ENCODE peak calls at places on chromosomes 16 and 17, in five cellular contexts. One of them, this sample, is unnamed.

GRCh38 chr17:78133971-78134898 is 3.7 kb downstream of the TMC8 start:
- DNase-seq in K562: peak
- DNase-seq in GM12878: no peak
- DNase-seq in HepG2: peak
- DNase-seq in SK-N-SH: peak
- DNase-seq in this sample: peak

GRCh38 chr16:77833906-77834599 is 45.7 kb downstream of the VAT1L start:
- DNase-seq in K562: no peak
- DNase-seq in GM12878: no peak
- DNase-seq in HepG2: no peak
- DNase-seq in SK-N-SH: no peak
- DNase-seq in this sample: no peak

GRCh38 chr17:40480501-40481003 is 20.9 kb downstream of the TNS4 start:
- DNase-seq in K562: no peak
- DNase-seq in GM12878: peak
- DNase-seq in HepG2: peak
- DNase-seq in SK-N-SH: no peak
- DNase-seq in this sample: no peak

GRCh38 chr17:73510981-73511442 is 133.2 kb downstream of the SDK2 start:
- DNase-seq in K562: no peak
- DNase-seq in GM12878: no peak
- DNase-seq in HepG2: no peak
- DNase-seq in SK-N-SH: peak
- DNase-seq in this sample: no peak

GRCh38 chr17:61570118-61570517 is 20.9 kb downstream of the NACA2 start:
- DNase-seq in K562: no peak
- DNase-seq in GM12878: no peak
- DNase-seq in HepG2: no peak
- DNase-seq in SK-N-SH: no peak
- DNase-seq in this sample: peak

GRCh38 chr17:31739300-31739699 is 119.7 kb downstream of the COPRS start:
- DNase-seq in K562: no peak
- DNase-seq in GM12878: no peak
- DNase-seq in HepG2: no peak
- DNase-seq in SK-N-SH: no peak
- DNase-seq in this sample: no peak

GRCh38 chr17:22202702-22203101 is 510.4 kb downstream of the KCNJ18 start:
- DNase-seq in K562: no peak
- DNase-seq in GM12878: no peak
- DNase-seq in HepG2: no peak
- DNase-seq in SK-N-SH: no peak
- DNase-seq in this sample: no peak

GRCh38 chr16:4356820-4357219 is 5.7 kb upstream of the PAM16 start:
- DNase-seq in K562: no peak
- DNase-seq in GM12878: no peak
- DNase-seq in HepG2: no peak
- DNase-seq in SK-N-SH: no peak
- DNase-seq in this sample: no peak

GRCh38 chr17:16302856-16303255 is 50.4 kb downstream of the CENPV start:
- DNase-seq in K562: no peak
- DNase-seq in GM12878: no peak
- DNase-seq in HepG2: no peak
- DNase-seq in SK-N-SH: no peak
- DNase-seq in this sample: no peak

GRCh38 chr16:59459811-59460210 is 725.7 kb upstream of the GOT2 start:
- DNase-seq in K562: no peak
- DNase-seq in GM12878: no peak
- DNase-seq in HepG2: no peak
- DNase-seq in SK-N-SH: no peak
- DNase-seq in this sample: no peak

GRCh38 chr16:24163935-24164334 is 92.2 kb upstream of the CACNG3 start:
- DNase-seq in K562: no peak
- DNase-seq in GM12878: no peak
- DNase-seq in HepG2: no peak
- DNase-seq in SK-N-SH: no peak
- DNase-seq in this sample: no peak

GRCh38 chr17:21363776-21364642 is 12.1 kb upstream of the KCNJ12 start:
- DNase-seq in K562: no peak
- DNase-seq in GM12878: no peak
- DNase-seq in HepG2: no peak
- DNase-seq in SK-N-SH: no peak
- DNase-seq in this sample: no peak

GRCh38 chr16:51509336-51509735 is 358.3 kb upstream of the SALL1 start:
- DNase-seq in K562: no peak
- DNase-seq in GM12878: no peak
- DNase-seq in HepG2: no peak
- DNase-seq in SK-N-SH: no peak
- DNase-seq in this sample: no peak

GRCh38 chr17:82528484-82529265 is 9.1 kb downstream of the FOXK2 start:
- DNase-seq in K562: no peak
- DNase-seq in GM12878: no peak
- DNase-seq in HepG2: no peak
- DNase-seq in SK-N-SH: peak
- DNase-seq in this sample: peak

GRCh38 chr16:88453621-88454314 is 688 bp downstream of the ZFPM1 start:
- DNase-seq in K562: peak
- DNase-seq in GM12878: no peak
- DNase-seq in HepG2: no peak
- DNase-seq in SK-N-SH: peak
- DNase-seq in this sample: no peak

GRCh38 chr16:88452485-88453216 is 429 bp upstream of the ZFPM1 start:
- DNase-seq in K562: peak
- DNase-seq in GM12878: peak
- DNase-seq in HepG2: peak
- DNase-seq in SK-N-SH: peak
- DNase-seq in this sample: peak

GRCh38 chr16:88453217-88453531 is at the start of gene ZFPM1:
- DNase-seq in K562: no peak
- DNase-seq in GM12878: no peak
- DNase-seq in HepG2: no peak
- DNase-seq in SK-N-SH: no peak
- DNase-seq in this sample: no peak

GRCh38 chr16:88455610-88456355 is 2.7 kb downstream of the ZFPM1 start:
- DNase-seq in K562: peak
- DNase-seq in GM12878: peak
- DNase-seq in HepG2: peak
- DNase-seq in SK-N-SH: peak
- DNase-seq in this sample: peak

GRCh38 chr16:88454315-88455057 is 1.4 kb downstream of the ZFPM1 start:
- DNase-seq in K562: no peak
- DNase-seq in GM12878: no peak
- DNase-seq in HepG2: no peak
- DNase-seq in SK-N-SH: peak
- DNase-seq in this sample: no peak
- TF ChIP-seq ZBTB33 in K562: no peak
- TF ChIP-seq ZBTB33 in GM12878: no peak
- TF ChIP-seq ZBTB33 in HepG2: no peak
- TF ChIP-seq ZBTB33 in SK-N-SH: no peak
- TF ChIP-seq ZBTB33 in this sample: no peak

DNA sequence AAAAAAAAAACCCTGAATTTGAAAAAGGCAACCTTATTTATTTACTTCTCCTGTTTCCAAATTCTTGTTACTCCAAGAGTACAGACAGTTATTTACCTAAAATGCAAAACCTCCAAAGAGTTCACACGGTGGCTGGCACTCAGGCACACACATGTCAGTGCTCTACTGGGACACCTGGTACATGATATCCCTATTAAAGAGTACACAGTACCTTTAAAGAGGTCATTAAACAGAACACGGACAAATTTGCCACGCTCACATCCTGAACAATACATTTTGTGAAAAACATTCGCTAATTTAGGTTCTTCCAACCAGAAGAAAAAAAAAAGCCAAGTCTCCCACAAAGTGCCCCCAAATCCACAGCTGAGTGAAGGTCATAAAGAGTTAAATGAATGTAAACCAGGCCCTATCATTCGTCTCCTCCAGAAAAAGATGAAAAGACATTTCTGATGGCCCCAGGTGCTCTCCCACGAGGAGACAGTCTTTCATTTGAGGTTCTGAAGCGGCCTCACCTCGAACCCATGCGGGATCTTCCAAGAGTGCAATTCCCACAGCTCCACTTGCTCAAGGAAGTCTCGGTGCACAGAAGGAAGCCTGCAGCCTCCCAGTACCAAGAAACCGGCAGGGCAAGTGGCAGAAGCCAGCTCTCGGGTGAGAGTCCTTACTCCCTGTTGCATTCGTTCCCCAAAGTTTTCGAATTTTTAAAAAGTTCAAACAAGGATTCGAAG is 993 bp downstream of the ERN1 start:
- DNase-seq in K562: no peak
- DNase-seq in GM12878: no peak
- DNase-seq in HepG2: no peak
- DNase-seq in SK-N-SH: no peak
- DNase-seq in this sample: no peak
- TF ChIP-seq ZBTB33 in K562: no peak
- TF ChIP-seq ZBTB33 in GM12878: no peak
- TF ChIP-seq ZBTB33 in HepG2: no peak
- TF ChIP-seq ZBTB33 in SK-N-SH: no peak
- TF ChIP-seq ZBTB33 in this sample: no peak

GRCh38 chr16:65619606-65620005 is 497.7 kb upstream of the CDH11 start:
- DNase-seq in K562: no peak
- DNase-seq in GM12878: no peak
- DNase-seq in HepG2: no peak
- DNase-seq in SK-N-SH: no peak
- DNase-seq in this sample: no peak
- TF ChIP-seq ZBTB33 in K562: no peak
- TF ChIP-seq ZBTB33 in GM12878: no peak
- TF ChIP-seq ZBTB33 in HepG2: no peak
- TF ChIP-seq ZBTB33 in SK-N-SH: no peak
- TF ChIP-seq ZBTB33 in this sample: no peak

DNA sequence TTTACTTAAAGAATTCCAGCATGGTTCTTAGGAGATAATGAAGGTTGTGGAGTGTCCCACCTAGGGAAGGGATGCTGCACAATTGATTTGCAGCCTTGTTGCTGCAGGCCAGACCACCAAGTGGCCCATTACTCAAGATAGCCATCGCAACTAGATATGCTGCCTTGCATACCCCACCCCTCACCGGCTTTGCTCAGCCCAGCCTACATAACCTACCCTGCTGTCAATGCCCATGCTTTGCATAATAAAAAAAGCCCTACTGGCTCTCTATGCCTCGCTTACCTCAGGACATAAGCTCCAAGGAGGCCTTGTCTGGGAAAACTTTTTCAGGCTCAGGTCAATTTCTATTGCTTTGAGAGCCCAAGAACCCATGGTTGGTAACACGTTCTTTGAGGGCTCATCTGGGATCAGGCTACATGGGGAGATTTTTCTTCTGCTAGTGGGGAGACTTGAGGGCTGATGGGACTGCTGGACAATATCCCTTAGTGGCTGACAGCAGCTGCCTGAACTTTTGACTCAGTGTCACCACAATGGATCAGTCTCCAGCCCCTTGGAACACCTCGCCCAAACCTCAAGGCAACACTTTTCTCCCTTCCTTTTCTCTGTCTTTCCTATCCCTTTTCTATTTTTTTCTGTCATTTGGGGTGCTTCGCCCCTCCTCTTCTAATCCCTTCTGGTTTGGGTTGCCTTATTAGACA is 38.3 kb downstream of the SCPEP1 start:
- DNase-seq in K562: no peak
- DNase-seq in GM12878: no peak
- DNase-seq in HepG2: no peak
- DNase-seq in SK-N-SH: no peak
- DNase-seq in this sample: no peak
- TF ChIP-seq ZBTB33 in K562: no peak
- TF ChIP-seq ZBTB33 in GM12878: no peak
- TF ChIP-seq ZBTB33 in HepG2: no peak
- TF ChIP-seq ZBTB33 in SK-N-SH: no peak
- TF ChIP-seq ZBTB33 in this sample: no peak

GRCh38 chr16:85940214-85940613 is 41.3 kb downstream of the IRF8 start:
- DNase-seq in K562: no peak
- DNase-seq in GM12878: no peak
- DNase-seq in HepG2: peak
- DNase-seq in SK-N-SH: no peak
- DNase-seq in this sample: no peak
- TF ChIP-seq ZBTB33 in K562: no peak
- TF ChIP-seq ZBTB33 in GM12878: no peak
- TF ChIP-seq ZBTB33 in HepG2: no peak
- TF ChIP-seq ZBTB33 in SK-N-SH: no peak
- TF ChIP-seq ZBTB33 in this sample: no peak

GRCh38 chr17:7579001-7579838 is at the start of gene CD68:
- DNase-seq in K562: no peak
- DNase-seq in GM12878: no peak
- DNase-seq in HepG2: peak
- DNase-seq in SK-N-SH: peak
- DNase-seq in this sample: peak
- TF ChIP-seq ZBTB33 in K562: peak
- TF ChIP-seq ZBTB33 in GM12878: no peak
- TF ChIP-seq ZBTB33 in HepG2: peak
- TF ChIP-seq ZBTB33 in SK-N-SH: peak
- TF ChIP-seq ZBTB33 in this sample: no peak

GRCh38 chr16:68951991-68952877 is 108.9 kb downstream of the TANGO6 start:
- DNase-seq in K562: no peak
- DNase-seq in GM12878: no peak
- DNase-seq in HepG2: no peak
- DNase-seq in SK-N-SH: no peak
- DNase-seq in this sample: peak
- TF ChIP-seq ZBTB33 in K562: no peak
- TF ChIP-seq ZBTB33 in GM12878: no peak
- TF ChIP-seq ZBTB33 in HepG2: no peak
- TF ChIP-seq ZBTB33 in SK-N-SH: no peak
- TF ChIP-seq ZBTB33 in this sample: no peak